ENCODE peak calls at places on chromosomes 12 and 14, in six cellular contexts. F is adipocyte; Y is BJ; V is stimulated activated CD8-positive, alpha-beta memory T cell treated with anti-CD3 and anti-CD28 coated beads, Interleukin-4, amount 100 ng/mL, for 24 hours; C is fibroblast of pulmonary artery; X is retinal pigment epithelial cell. I is an unnamed sample.

GRCh38 chr12:75969768-75970167 is 61.8 kb downstream of the PHLDA1 start:
- DNase-seq in X (no peak), F (no peak), C (peak), Y (no peak), V (no peak), I (peak)

GRCh38 chr12:133130808-133131128 is 341 bp downstream of the ZNF10 start:
- DNase-seq in C (no peak), V (peak), F (peak), X (no peak), Y (no peak), I (no peak)

GRCh38 chr14:91744068-91744480 is 12.2 kb upstream of the CATSPERB start:
- DNase-seq in F (no peak), V (no peak), C (no peak), Y (no peak), X (no peak), I (no peak)

GRCh38 chr12:3947781-3948180 is 74.6 kb upstream of the PARP11 start:
- DNase-seq in F (no peak), V (no peak), X (no peak), Y (no peak), C (no peak), I (no peak)

GRCh38 chr12:5047094-5047493 is 3.4 kb downstream of the KCNA5 start:
- DNase-seq in V (no peak), X (no peak), C (no peak), Y (no peak), F (no peak), I (peak)

GRCh38 chr12:130606245-130606644 is 109.9 kb downstream of the RIMBP2 start:
- DNase-seq in Y (no peak), F (no peak), C (no peak), V (no peak), X (no peak), I (no peak)

GRCh38 chr12:26124491-26125450 is at the start of gene BHLHE41:
- DNase-seq in C (peak), Y (no peak), V (no peak), X (no peak), F (peak), I (peak)

GRCh38 chr14:94578712-94579111 is 2.5 kb upstream of the SERPINA5 start:
- DNase-seq in C (no peak), Y (no peak), V (no peak), X (no peak), F (no peak), I (no peak)

GRCh38 chr12:132222096-132222807 is 78.0 kb downstream of the NOC4L start:
- DNase-seq in V (no peak), Y (no peak), X (no peak), F (peak), C (peak), I (no peak)

GRCh38 chr14:59337151-59337611 is 128.0 kb downstream of the GPR135 start:
- DNase-seq in X (no peak), F (peak), C (peak), V (no peak), Y (no peak), I (no peak)

GRCh38 chr14:68397371-68397779 is 395.5 kb downstream of the ZFP36L1 start:
- DNase-seq in V (no peak), X (no peak), Y (no peak), F (no peak), C (no peak), I (no peak)

GRCh38 chr12:131621701-131622421 is 89.0 kb upstream of the SFSWAP start:
- DNase-seq in V (no peak), X (no peak), Y (no peak), C (no peak), F (no peak), I (peak)